ENCODE peak calls at places on chromosomes 11 and 22, in ten cellular contexts. I is nephron progenitor cell, U is cardiac muscle cell, Z is tibial artery, T is prostate gland, Q is PC-3, Y is foreskin keratinocyte, L is uterus, N is astrocyte of the spinal cord, X is epithelial cell of proximal tubule. E is an unnamed sample.

GRCh38 chr11:122309262-122309925 is 193.4 kb upstream of the BLID start:
- DNase-seq in I (no peak), U (no peak), Z (no peak), T (no peak), Q (no peak), Y (no peak), L (no peak), N (peak; percentile 8), X (no peak), E (no peak)

GRCh38 chr11:68053117-68053516 is 14.3 kb downstream of the TCIRG1 start:
- DNase-seq in I (no peak), U (no peak), Z (no peak), T (no peak), Q (no peak), Y (no peak), L (no peak), N (no peak), X (no peak), E (no peak)

GRCh38 chr11:67640021-67640757 is 626 bp upstream of the TBX10 start:
- DNase-seq in I (peak; percentile 81), U (peak; percentile 68), Z (no peak), T (no peak), Q (peak; percentile 57), Y (no peak), L (no peak), N (peak; percentile 8), X (no peak), E (peak; percentile 73)

GRCh38 chr11:2265854-2266585 is 4.4 kb downstream of the ASCL2 start:
- DNase-seq in I (no peak), U (no peak), Z (no peak), T (peak; percentile 3), Q (no peak), Y (no peak), L (no peak), N (no peak), X (no peak), E (no peak)

GRCh38 chr22:48832592-48832991 is 995.1 kb downstream of the BRD1 start:
- DNase-seq in I (no peak), U (no peak), Z (peak; percentile 27), T (no peak), Q (no peak), Y (no peak), L (no peak), N (no peak), X (no peak), E (no peak)

GRCh38 chr11:106021181-106021966 is 666 bp downstream of the MSANTD4 start:
- DNase-seq in I (no peak), U (peak; percentile 60), Z (no peak), T (no peak), Q (peak; percentile 59), Y (no peak), L (no peak), N (no peak), X (no peak), E (no peak)

GRCh38 chr22:19201858-19202798 is 23.6 kb upstream of the SLC25A1 start:
- DNase-seq in I (no peak), U (no peak), Z (no peak), T (no peak), Q (no peak), Y (no peak), L (no peak), N (no peak), X (no peak), E (no peak)

GRCh38 chr22:28283025-28283654 is 364.1 kb upstream of the PITPNB start:
- DNase-seq in I (no peak), U (peak; percentile 21), Z (no peak), T (no peak), Q (no peak), Y (no peak), L (no peak), N (peak; percentile 74), X (no peak), E (no peak)

GRCh38 chr22:23523746-23524145 is 56.3 kb downstream of the IGLL1 start:
- DNase-seq in I (no peak), U (no peak), Z (no peak), T (no peak), Q (no peak), Y (no peak), L (no peak), N (no peak), X (no peak), E (no peak)

GRCh38 chr11:2518983-2519340 is 74.2 kb downstream of the KCNQ1 start:
- DNase-seq in I (no peak), U (no peak), Z (peak; percentile 59), T (no peak), Q (no peak), Y (no peak), L (peak; percentile 10), N (no peak), X (no peak), E (peak; percentile 2)

GRCh38 chr22:42905217-42905616 is 48.1 kb upstream of the ARFGAP3 start:
- DNase-seq in I (no peak), U (no peak), Z (no peak), T (no peak), Q (no peak), Y (no peak), L (peak; percentile 24), N (no peak), X (no peak), E (peak; percentile 51)

GRCh38 chr22:23850136-23850611 is 7.5 kb upstream of the SLC2A11 start:
- DNase-seq in I (no peak), U (no peak), Z (no peak), T (no peak), Q (no peak), Y (no peak), L (no peak), N (no peak), X (no peak), E (no peak)

GRCh38 chr11:30412509-30412908 is 89.6 kb downstream of the ARL14EP start:
- DNase-seq in I (no peak), U (no peak), Z (no peak), T (no peak), Q (no peak), Y (no peak), L (no peak), N (no peak), X (no peak), E (no peak)

GRCh38 chr11:86182976-86183584 is 61.5 kb upstream of the EED start:
- DNase-seq in I (no peak), U (no peak), Z (no peak), T (no peak), Q (peak; percentile 83), Y (peak; percentile 94), L (no peak), N (no peak), X (peak; percentile 25), E (peak; percentile 8)

GRCh38 chr22:35915477-35916013 is 113.1 kb downstream of the RBFOX2 start:
- DNase-seq in I (no peak), U (no peak), Z (no peak), T (no peak), Q (peak; percentile 53), Y (peak; percentile 46), L (no peak), N (peak; percentile 39), X (no peak), E (no peak)

GRCh38 chr22:46788426-46789168 is 26.1 kb downstream of the TBC1D22A start:
- DNase-seq in I (no peak), U (no peak), Z (peak; percentile 24), T (peak; percentile 32), Q (no peak), Y (no peak), L (no peak), N (no peak), X (no peak), E (no peak)

GRCh38 chr22:46792061-46792796 is 29.8 kb downstream of the TBC1D22A start:
- DNase-seq in I (no peak), U (no peak), Z (peak; percentile 57), T (no peak), Q (no peak), Y (no peak), L (no peak), N (no peak), X (no peak), E (no peak)

GRCh38 chr22:46792841-46793261 is 30.4 kb downstream of the TBC1D22A start:
- DNase-seq in I (no peak), U (no peak), Z (peak; percentile 58), T (no peak), Q (no peak), Y (no peak), L (no peak), N (no peak), X (no peak), E (no peak)

GRCh38 chr22:46791201-46791731 is 28.8 kb downstream of the TBC1D22A start:
- DNase-seq in I (no peak), U (peak; percentile 59), Z (peak; percentile 69), T (no peak), Q (no peak), Y (peak; percentile 44), L (peak; percentile 76), N (peak; percentile 72), X (no peak), E (peak; percentile 30)

GRCh38 chr22:46789992-46790391 is 27.5 kb downstream of the TBC1D22A start:
- DNase-seq in I (no peak), U (peak; percentile 8), Z (peak; percentile 32), T (no peak), Q (no peak), Y (no peak), L (no peak), N (no peak), X (no peak), E (no peak)
- TF ChIP-seq CTCF in I (no peak), U (no peak), Z (no peak), T (no peak), Q (no peak), Y (no peak), L (no peak), N (no peak), X (no peak), E (no peak)

GRCh38 chr11:10758959-10759358 is 7.9 kb downstream of the CTR9 start:
- DNase-seq in I (no peak), U (no peak), Z (no peak), T (no peak), Q (peak; percentile 25), Y (no peak), L (no peak), N (no peak), X (no peak), E (no peak)
- TF ChIP-seq CTCF in I (no peak), U (peak; percentile 30), Z (no peak), T (no peak), Q (peak; percentile 55), Y (peak; percentile 47), L (no peak), N (peak; percentile 27), X (peak; percentile 30), E (no peak)

DNA sequence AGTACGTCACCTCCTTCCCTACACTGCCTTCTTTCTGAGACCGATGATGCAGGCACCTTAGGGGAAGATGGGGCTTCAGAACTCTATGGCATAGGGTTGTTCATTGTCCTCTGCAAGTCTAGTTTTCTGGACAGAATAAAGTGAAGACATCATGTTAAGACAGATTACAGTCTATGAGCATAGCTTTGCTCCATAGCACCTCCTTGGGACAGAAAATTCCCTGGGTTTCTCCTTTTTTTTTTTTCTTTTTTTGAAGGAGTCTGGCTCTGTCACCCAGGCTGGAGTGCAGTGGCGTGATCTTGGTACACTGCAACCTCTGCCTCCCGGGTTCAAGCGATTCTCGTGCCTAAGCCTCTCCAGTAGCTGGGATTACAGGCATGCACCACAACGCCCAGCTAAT is 119.8 kb upstream of the CADM1 start:
- DNase-seq in I (no peak), U (no peak), Z (no peak), T (no peak), Q (no peak), Y (no peak), L (no peak), N (no peak), X (no peak), E (no peak)
- TF ChIP-seq CTCF in I (no peak), U (no peak), Z (no peak), T (no peak), Q (no peak), Y (peak; percentile 30), L (no peak), N (no peak), X (peak; percentile 38), E (no peak)

GRCh38 chr11:69704508-69705245 is 855 bp upstream of the FGF19 start:
- DNase-seq in I (peak; percentile 80), U (peak; percentile 28), Z (no peak), T (no peak), Q (peak; percentile 49), Y (no peak), L (no peak), N (peak; percentile 2), X (no peak), E (no peak)
- TF ChIP-seq CTCF in I (peak; percentile 58), U (peak; percentile 61), Z (peak; percentile 30), T (peak; percentile 12), Q (peak; percentile 80), Y (peak; percentile 79), L (no peak), N (peak; percentile 60), X (peak; percentile 52), E (peak; percentile 2)

E was measured in thyroid gland.